ENCODE peak calls at places on chromosomes 12 and 14, in eight cellular contexts. One of them, this sample, is unnamed. For H3K4me1, the result is how much of the 10 kb centered on the place peaks cover.

GRCh38 chr14:92308676-92309075 is 14.3 kb upstream of the SLC24A4 start:
- DNase-seq in keratinocyte: no peak
- DNase-seq in thoracic aorta: no peak
- DNase-seq in gastrocnemius medialis: no peak
- DNase-seq in testis: peak
- DNase-seq in left ventricle myocardium inferior: no peak
- DNase-seq in psoas muscle: no peak
- DNase-seq in body of pancreas: no peak
- DNase-seq in this sample: no peak

GRCh38 chr12:29566441-29566840 is 69.0 kb upstream of the OVCH1 start:
- DNase-seq in psoas muscle: no peak
- DNase-seq in testis: no peak
- DNase-seq in gastrocnemius medialis: no peak
- DNase-seq in left ventricle myocardium inferior: no peak
- DNase-seq in thoracic aorta: no peak
- DNase-seq in body of pancreas: no peak
- DNase-seq in keratinocyte: no peak
- DNase-seq in this sample: no peak

GRCh38 chr12:49389092-49389703 is 21.9 kb downstream of the SPATS2 start:
- DNase-seq in gastrocnemius medialis: no peak
- DNase-seq in psoas muscle: peak
- DNase-seq in left ventricle myocardium inferior: peak
- DNase-seq in thoracic aorta: no peak
- DNase-seq in body of pancreas: peak
- DNase-seq in keratinocyte: no peak
- DNase-seq in testis: peak
- DNase-seq in this sample: peak

GRCh38 chr14:104735830-104736642 is 12.0 kb downstream of the ADSS1 start:
- DNase-seq in thoracic aorta: peak
- DNase-seq in gastrocnemius medialis: peak
- DNase-seq in psoas muscle: peak
- DNase-seq in keratinocyte: no peak
- DNase-seq in testis: peak
- DNase-seq in left ventricle myocardium inferior: peak
- DNase-seq in body of pancreas: peak
- DNase-seq in this sample: peak

GRCh38 chr12:9646794-9647622 is 22.5 kb upstream of the CLEC2D start:
- DNase-seq in gastrocnemius medialis: no peak
- DNase-seq in body of pancreas: no peak
- DNase-seq in thoracic aorta: no peak
- DNase-seq in psoas muscle: no peak
- DNase-seq in keratinocyte: no peak
- DNase-seq in testis: peak
- DNase-seq in left ventricle myocardium inferior: no peak
- DNase-seq in this sample: no peak

GRCh38 chr12:108803428-108804105 is 53.8 kb downstream of the SSH1 start:
- DNase-seq in gastrocnemius medialis: peak
- DNase-seq in psoas muscle: no peak
- DNase-seq in left ventricle myocardium inferior: peak
- DNase-seq in keratinocyte: peak
- DNase-seq in body of pancreas: peak
- DNase-seq in thoracic aorta: peak
- DNase-seq in testis: peak
- DNase-seq in this sample: peak

GRCh38 chr12:639566-639965 is 23.7 kb downstream of the NINJ2 start:
- DNase-seq in keratinocyte: no peak
- DNase-seq in psoas muscle: peak
- DNase-seq in gastrocnemius medialis: peak
- DNase-seq in body of pancreas: no peak
- DNase-seq in left ventricle myocardium inferior: no peak
- DNase-seq in testis: no peak
- DNase-seq in thoracic aorta: no peak
- DNase-seq in this sample: no peak

GRCh38 chr12:117360551-117361311 is 695 bp downstream of the NOS1 start:
- DNase-seq in body of pancreas: no peak
- DNase-seq in psoas muscle: peak
- DNase-seq in keratinocyte: no peak
- DNase-seq in gastrocnemius medialis: no peak
- DNase-seq in thoracic aorta: no peak
- DNase-seq in testis: peak
- DNase-seq in left ventricle myocardium inferior: no peak
- DNase-seq in this sample: no peak

GRCh38 chr12:96636895-96637294 is 147.5 kb downstream of the CFAP54 start:
- DNase-seq in body of pancreas: no peak
- DNase-seq in gastrocnemius medialis: no peak
- DNase-seq in thoracic aorta: no peak
- DNase-seq in left ventricle myocardium inferior: no peak
- DNase-seq in keratinocyte: no peak
- DNase-seq in psoas muscle: no peak
- DNase-seq in testis: no peak
- DNase-seq in this sample: no peak

GRCh38 chr12:121774968-121775474 is 18.5 kb downstream of the RHOF start:
- DNase-seq in gastrocnemius medialis: no peak
- DNase-seq in thoracic aorta: no peak
- DNase-seq in keratinocyte: no peak
- DNase-seq in psoas muscle: no peak
- DNase-seq in body of pancreas: no peak
- DNase-seq in left ventricle myocardium inferior: no peak
- DNase-seq in testis: no peak
- DNase-seq in this sample: peak

GRCh38 chr12:99111600-99111999 is 466.5 kb downstream of the APAF1 start:
- DNase-seq in psoas muscle: no peak
- DNase-seq in gastrocnemius medialis: no peak
- DNase-seq in body of pancreas: no peak
- DNase-seq in thoracic aorta: no peak
- DNase-seq in left ventricle myocardium inferior: no peak
- DNase-seq in testis: no peak
- DNase-seq in keratinocyte: no peak
- DNase-seq in this sample: no peak

GRCh38 chr14:38583471-38583870 is 327.6 kb upstream of the CLEC14A start:
- DNase-seq in body of pancreas: no peak
- DNase-seq in keratinocyte: no peak
- DNase-seq in testis: no peak
- DNase-seq in left ventricle myocardium inferior: no peak
- DNase-seq in psoas muscle: no peak
- DNase-seq in gastrocnemius medialis: no peak
- DNase-seq in thoracic aorta: no peak
- DNase-seq in this sample: no peak

GRCh38 chr12:122366685-122367475 is 55.6 kb downstream of the CLIP1 start:
- DNase-seq in psoas muscle: peak
- DNase-seq in left ventricle myocardium inferior: no peak
- DNase-seq in keratinocyte: peak
- DNase-seq in thoracic aorta: no peak
- DNase-seq in testis: peak
- DNase-seq in gastrocnemius medialis: peak
- DNase-seq in body of pancreas: peak
- DNase-seq in this sample: no peak

GRCh38 chr12:117192057-117192456 is 1.8 kb upstream of the FBXO21 start:
- DNase-seq in body of pancreas: peak
- DNase-seq in testis: peak
- DNase-seq in thoracic aorta: no peak
- DNase-seq in keratinocyte: no peak
- DNase-seq in psoas muscle: no peak
- DNase-seq in gastrocnemius medialis: no peak
- DNase-seq in left ventricle myocardium inferior: no peak
- DNase-seq in this sample: no peak

GRCh38 chr12:122861586-122861970 is 26.3 kb downstream of the HIP1R start:
- DNase-seq in thoracic aorta: no peak
- DNase-seq in gastrocnemius medialis: no peak
- DNase-seq in testis: no peak
- DNase-seq in left ventricle myocardium inferior: no peak
- DNase-seq in psoas muscle: no peak
- DNase-seq in keratinocyte: no peak
- DNase-seq in body of pancreas: no peak
- DNase-seq in this sample: no peak

GRCh38 chr12:93186621-93187020 is 191.1 kb upstream of the NUDT4 start:
- DNase-seq in body of pancreas: no peak
- DNase-seq in keratinocyte: no peak
- DNase-seq in left ventricle myocardium inferior: no peak
- DNase-seq in gastrocnemius medialis: no peak
- DNase-seq in testis: no peak
- DNase-seq in thoracic aorta: no peak
- DNase-seq in psoas muscle: no peak
- DNase-seq in this sample: no peak

GRCh38 chr14:94867931-94868597 is 98.2 kb upstream of the GSC start:
- DNase-seq in gastrocnemius medialis: no peak
- DNase-seq in psoas muscle: no peak
- DNase-seq in thoracic aorta: no peak
- DNase-seq in testis: peak
- DNase-seq in keratinocyte: no peak
- DNase-seq in body of pancreas: peak
- DNase-seq in left ventricle myocardium inferior: no peak
- DNase-seq in this sample: no peak

GRCh38 chr14:51676549-51676948 is 24.8 kb downstream of the FRMD6 start:
- DNase-seq in testis: no peak
- DNase-seq in thoracic aorta: no peak
- DNase-seq in body of pancreas: no peak
- DNase-seq in keratinocyte: no peak
- DNase-seq in left ventricle myocardium inferior: no peak
- DNase-seq in gastrocnemius medialis: no peak
- DNase-seq in psoas muscle: no peak
- DNase-seq in this sample: no peak

GRCh38 chr14:75877292-75877691 is 104.5 kb downstream of the TGFB3 start:
- DNase-seq in left ventricle myocardium inferior: no peak
- DNase-seq in testis: no peak
- DNase-seq in keratinocyte: peak
- DNase-seq in thoracic aorta: no peak
- DNase-seq in body of pancreas: peak
- DNase-seq in gastrocnemius medialis: no peak
- DNase-seq in psoas muscle: no peak
- DNase-seq in this sample: no peak

GRCh38 chr12:56631790-56632700 is 1.9 kb upstream of the BAZ2A start:
- DNase-seq in thoracic aorta: peak
- DNase-seq in body of pancreas: peak
- DNase-seq in left ventricle myocardium inferior: peak
- DNase-seq in testis: peak
- DNase-seq in gastrocnemius medialis: peak
- DNase-seq in psoas muscle: peak
- DNase-seq in keratinocyte: no peak
- DNase-seq in this sample: peak

GRCh38 chr14:103543140-103543539 is 14.1 kb downstream of the TRMT61A start:
- DNase-seq in testis: no peak
- DNase-seq in body of pancreas: no peak
- DNase-seq in left ventricle myocardium inferior: no peak
- DNase-seq in keratinocyte: no peak
- DNase-seq in gastrocnemius medialis: no peak
- DNase-seq in psoas muscle: peak
- DNase-seq in thoracic aorta: no peak
- DNase-seq in this sample: no peak

GRCh38 chr14:103541944-103542544 is 13.0 kb downstream of the TRMT61A start:
- DNase-seq in gastrocnemius medialis: no peak
- DNase-seq in psoas muscle: peak
- DNase-seq in left ventricle myocardium inferior: no peak
- DNase-seq in body of pancreas: no peak
- DNase-seq in thoracic aorta: no peak
- DNase-seq in testis: no peak
- DNase-seq in keratinocyte: no peak
- DNase-seq in this sample: no peak

GRCh38 chr14:103542545-103543088 is 13.6 kb downstream of the TRMT61A start:
- DNase-seq in thoracic aorta: no peak
- DNase-seq in testis: peak
- DNase-seq in psoas muscle: peak
- DNase-seq in gastrocnemius medialis: no peak
- DNase-seq in keratinocyte: no peak
- DNase-seq in body of pancreas: no peak
- DNase-seq in left ventricle myocardium inferior: peak
- DNase-seq in this sample: no peak

GRCh38 chr14:103540816-103541493 is 12.0 kb downstream of the TRMT61A start:
- DNase-seq in body of pancreas: no peak
- DNase-seq in thoracic aorta: no peak
- DNase-seq in keratinocyte: peak
- DNase-seq in gastrocnemius medialis: no peak
- DNase-seq in left ventricle myocardium inferior: no peak
- DNase-seq in psoas muscle: peak
- DNase-seq in testis: no peak
- DNase-seq in this sample: no peak

GRCh38 chr14:103541494-103541943 is 12.5 kb downstream of the TRMT61A start:
- DNase-seq in left ventricle myocardium inferior: no peak
- DNase-seq in body of pancreas: no peak
- DNase-seq in psoas muscle: peak
- DNase-seq in testis: no peak
- DNase-seq in thoracic aorta: no peak
- DNase-seq in gastrocnemius medialis: no peak
- DNase-seq in keratinocyte: no peak
- DNase-seq in this sample: no peak
- H3K4me1 ChIP-seq in left ventricle myocardium inferior: half or more
- H3K4me1 ChIP-seq in body of pancreas: under half
- H3K4me1 ChIP-seq in psoas muscle: half or more
- H3K4me1 ChIP-seq in testis: half or more
- H3K4me1 ChIP-seq in thoracic aorta: half or more
- H3K4me1 ChIP-seq in gastrocnemius medialis: under half
- H3K4me1 ChIP-seq in keratinocyte: under half
- H3K4me1 ChIP-seq in this sample: under half

GRCh38 chr12:6351622-6352021 is 9.7 kb upstream of the TNFRSF1A start:
- DNase-seq in psoas muscle: no peak
- DNase-seq in gastrocnemius medialis: no peak
- DNase-seq in testis: no peak
- DNase-seq in left ventricle myocardium inferior: no peak
- DNase-seq in body of pancreas: no peak
- DNase-seq in keratinocyte: no peak
- DNase-seq in thoracic aorta: no peak
- DNase-seq in this sample: no peak
- H3K27ac ChIP-seq in psoas muscle: no peak
- H3K27ac ChIP-seq in gastrocnemius medialis: no peak
- H3K27ac ChIP-seq in testis: no peak
- H3K27ac ChIP-seq in left ventricle myocardium inferior: peak
- H3K27ac ChIP-seq in body of pancreas: no peak
- H3K27ac ChIP-seq in keratinocyte: no peak
- H3K27ac ChIP-seq in thoracic aorta: no peak
- H3K27ac ChIP-seq in this sample: no peak

DNA sequence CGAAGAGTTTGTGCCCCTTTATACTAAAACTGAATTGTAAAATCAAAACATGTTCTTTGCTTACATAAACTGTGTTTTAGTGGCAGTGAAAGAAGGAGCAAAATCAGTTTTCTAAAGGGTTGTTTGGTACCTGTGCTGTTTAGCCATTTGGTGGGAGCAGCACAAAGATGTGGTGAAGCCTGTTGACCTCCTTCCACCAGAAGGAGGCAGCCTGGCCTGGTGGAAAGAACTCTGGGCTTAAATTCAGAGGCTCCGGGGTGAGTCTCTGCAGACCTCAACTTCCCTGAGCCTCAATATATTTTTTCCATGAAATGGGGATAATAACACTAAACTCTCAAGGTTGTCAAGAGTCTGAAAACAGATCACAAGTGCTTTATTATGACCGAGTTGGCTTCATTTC is 502.5 kb downstream of the VRK1 start:
- DNase-seq in thoracic aorta: no peak
- DNase-seq in left ventricle myocardium inferior: no peak
- DNase-seq in psoas muscle: no peak
- DNase-seq in keratinocyte: no peak
- DNase-seq in body of pancreas: no peak
- DNase-seq in gastrocnemius medialis: no peak
- DNase-seq in testis: peak
- DNase-seq in this sample: no peak
- TF ChIP-seq CTCF in thoracic aorta: no peak
- TF ChIP-seq CTCF in left ventricle myocardium inferior: no peak
- TF ChIP-seq CTCF in psoas muscle: no peak
- TF ChIP-seq CTCF in keratinocyte: peak
- TF ChIP-seq CTCF in body of pancreas: no peak
- TF ChIP-seq CTCF in gastrocnemius medialis: no peak
- TF ChIP-seq CTCF in testis: no peak
- TF ChIP-seq CTCF in this sample: no peak

GRCh38 chr14:103714063-103714724 is 1.1 kb downstream of the XRCC3 start:
- DNase-seq in gastrocnemius medialis: no peak
- DNase-seq in testis: no peak
- DNase-seq in thoracic aorta: no peak
- DNase-seq in keratinocyte: no peak
- DNase-seq in psoas muscle: no peak
- DNase-seq in left ventricle myocardium inferior: no peak
- DNase-seq in body of pancreas: no peak
- DNase-seq in this sample: no peak
- H3K4me1 ChIP-seq in gastrocnemius medialis: under half
- H3K4me1 ChIP-seq in testis: under half
- H3K4me1 ChIP-seq in thoracic aorta: half or more
- H3K4me1 ChIP-seq in keratinocyte: half or more
- H3K4me1 ChIP-seq in psoas muscle: under half
- H3K4me1 ChIP-seq in left ventricle myocardium inferior: half or more
- H3K4me1 ChIP-seq in body of pancreas: half or more
- H3K4me1 ChIP-seq in this sample: under half